ENCODE peak calls at places on chromosomes 11 and 22, in seven cellular contexts. L is IMR-90, N is prostate gland, I is GM23338, J is mucosa of descending colon, R is endodermal cell, H is dorsolateral prefrontal cortex. O is an unnamed sample.

GRCh38 chr11:2904153-2905052 is 18.8 kb upstream of the CDKN1C start:
- DNase-seq in H (no peak), N (no peak), R (no peak), L (no peak), J (peak; percentile 96), I (no peak), O (no peak)

GRCh38 chr11:41963406-41963805 is 504.0 kb upstream of the LRRC4C start:
- DNase-seq in I (no peak), J (no peak), R (no peak), N (no peak), L (no peak), H (no peak), O (no peak)

GRCh38 chr11:120303004-120303637 is 22.0 kb upstream of the TLCD5 start:
- DNase-seq in H (peak; percentile 39), N (peak; percentile 60), J (peak; percentile 64), I (peak; percentile 94), R (peak; percentile 94), L (peak; percentile 80), O (peak; percentile 88)

GRCh38 chr11:64043545-64043944 is 7.8 kb downstream of the FLRT1 start:
- DNase-seq in H (no peak), L (no peak), I (no peak), N (no peak), R (no peak), J (no peak), O (no peak)

GRCh38 chr11:62588966-62589637 is 2.2 kb downstream of the TUT1 start:
- DNase-seq in H (no peak), I (peak; percentile 55), L (no peak), J (no peak), R (no peak), N (no peak), O (peak; percentile 48)

GRCh38 chr22:50674606-50675552 is 2.3 kb downstream of the SHANK3 start:
- DNase-seq in R (peak; percentile 96), J (peak; percentile 84), H (peak; percentile 58), N (peak; percentile 65), I (peak; percentile 94), L (no peak), O (no peak)

GRCh38 chr11:47184711-47185304 is 1.4 kb downstream of the PACSIN3 start:
- DNase-seq in L (no peak), I (peak; percentile 17), J (no peak), H (peak; percentile 50), N (no peak), R (no peak), O (peak; percentile 33)

GRCh38 chr22:27760474-27760873 is 41.1 kb downstream of the MN1 start:
- DNase-seq in I (no peak), J (no peak), N (no peak), R (no peak), H (no peak), L (no peak), O (no peak)

GRCh38 chr11:117878314-117878938 is 2.0 kb upstream of the FXYD6 start:
- DNase-seq in I (no peak), R (peak; percentile 20), N (no peak), H (no peak), J (no peak), L (no peak), O (no peak)

GRCh38 chr11:83044958-83045712 is 26.6 kb downstream of the RAB30 start:
- DNase-seq in L (peak; percentile 92), I (peak; percentile 25), R (no peak), J (no peak), H (no peak), N (no peak), O (peak; percentile 47)

DNA sequence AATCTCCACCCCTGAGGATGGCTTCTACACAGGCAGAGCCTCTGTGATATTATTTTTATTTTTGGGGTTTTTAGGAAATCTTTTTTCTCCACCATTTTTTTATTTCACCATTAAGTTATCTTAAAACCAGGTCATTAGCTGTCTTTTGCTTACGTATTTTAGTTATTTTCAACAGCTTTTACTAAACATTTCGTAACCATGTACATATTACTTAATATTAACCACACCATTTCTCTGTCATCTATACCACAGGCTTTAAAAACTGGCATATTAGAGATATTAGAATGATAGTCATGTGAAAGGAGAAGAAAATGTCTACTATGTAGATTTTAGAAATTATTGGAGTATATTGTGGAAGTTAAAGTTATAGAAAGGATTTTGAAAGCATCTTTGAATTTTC is 37.4 kb downstream of the YAP1 start:
- DNase-seq in I (no peak), H (no peak), L (no peak), N (no peak), J (no peak), R (no peak), O (no peak)
- H3K4me3 ChIP-seq in I (no peak overlapping the region), H (no peak overlapping the region), L (no peak overlapping the region), N (no peak overlapping the region), J (no peak overlapping the region), R (no peak overlapping the region), O (no peak overlapping the region)

GRCh38 chr11:18384157-18384641 is 10.2 kb upstream of the LDHA start:
- DNase-seq in J (peak; percentile 70), L (peak; percentile 79), N (peak; percentile 77), H (peak; percentile 14), R (peak; percentile 54), I (no peak), O (peak; percentile 94)
- H3K4me3 ChIP-seq in J (no peak overlapping the region), L (no peak overlapping the region), N (no peak overlapping the region), H (no peak overlapping the region), R (no peak overlapping the region), I (no peak overlapping the region), O (no peak overlapping the region)

DNA sequence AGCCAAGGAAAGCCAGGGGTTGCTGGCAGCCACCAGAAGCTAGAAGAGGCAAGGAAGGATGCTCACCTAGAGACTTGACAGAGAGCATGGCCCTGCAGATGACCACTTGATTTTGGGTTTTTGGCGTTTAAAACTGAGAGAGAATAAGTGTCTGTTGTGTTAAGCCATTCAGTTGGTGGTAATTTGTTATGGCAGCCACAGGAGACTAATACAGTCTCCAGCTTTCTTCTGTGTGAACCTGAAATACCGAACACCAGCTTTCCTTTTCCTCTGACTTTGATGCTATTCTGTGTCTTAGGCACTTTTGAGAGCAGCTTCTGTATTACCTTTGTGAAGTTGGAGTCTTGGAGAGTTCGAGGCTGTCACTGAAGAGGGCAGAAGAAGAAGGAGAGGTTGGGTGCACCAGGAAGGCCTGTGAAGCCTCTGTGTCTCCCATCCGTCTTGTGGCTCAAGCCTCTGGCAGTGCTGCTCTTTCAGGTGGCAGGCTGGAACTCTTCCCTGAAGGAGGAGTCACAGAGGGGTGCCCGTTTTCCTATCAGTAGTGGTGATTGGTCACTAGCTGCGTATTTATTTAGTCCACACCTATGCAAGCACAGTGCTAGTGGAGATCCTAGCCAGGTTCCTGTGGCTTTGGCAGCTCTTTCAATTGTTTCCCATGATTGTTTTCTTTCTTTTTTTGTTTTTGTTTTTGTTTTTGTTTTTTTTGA is 2.5 kb downstream of the TBC1D22A start:
- DNase-seq in H (no peak), I (no peak), L (no peak), N (no peak), R (peak; percentile 61), J (peak; percentile 34), O (no peak)
- H3K4me3 ChIP-seq in H (no peak overlapping the region), I (no peak overlapping the region), L (no peak overlapping the region), N (no peak overlapping the region), R (peak overlapping the region; percentile 92), J (no peak overlapping the region), O (no peak overlapping the region)

GRCh38 chr11:96306933-96307747 is 35.9 kb downstream of the MAML2 start:
- DNase-seq in N (peak; percentile 86), J (no peak), H (peak; percentile 23), I (peak; percentile 62), R (peak; percentile 69), L (peak; percentile 99), O (peak; percentile 99)
- H3K4me3 ChIP-seq in N (peak overlapping the region; percentile 1), J (no peak overlapping the region), H (peak overlapping the region; percentile 60), I (peak overlapping the region; percentile 37), R (peak overlapping the region; percentile 53), L (peak overlapping the region; percentile 29), O (peak overlapping the region; percentile 27)